ENCODE peak calls at places on chromosomes 4 and X, in four cellular contexts. S, F, L and W are unnamed samples.

GRCh38 chr4:117327491-117327890 is 242.1 kb upstream of the TRAM1L1 start:
- DNase-seq in S (no peak), F (no peak), L (no peak), W (no peak)

GRCh38 chr4:112099701-112100289 is 45.5 kb upstream of the FAM241A start:
- DNase-seq in S (peak; percentile 27), F (peak; percentile 51), L (peak; percentile 57), W (peak; percentile 52)

GRCh38 chrX:39907964-39908616 is 189.7 kb downstream of the BCOR start:
- DNase-seq in S (no peak), F (no peak), L (peak; percentile 61), W (peak; percentile 30)

GRCh38 chr4:38308728-38309315 is 348.6 kb downstream of the PTTG2 start:
- DNase-seq in S (no peak), F (no peak), L (no peak), W (no peak)

GRCh38 chrX:122878269-122878668 is 305.8 kb upstream of the GRIA3 start:
- DNase-seq in S (no peak), F (no peak), L (no peak), W (no peak)

GRCh38 chrX:150897371-150898319 is 823 bp downstream of the CD99L2 start:
- DNase-seq in S (no peak), F (peak; percentile 41), L (no peak), W (peak; percentile 34)

GRCh38 chrX:109294097-109294815 is 187.6 kb downstream of the GUCY2F start:
- DNase-seq in S (no peak), F (no peak), L (no peak), W (no peak)

GRCh38 chrX:45749375-45749774 is 548.7 kb upstream of the DIPK2B start:
- DNase-seq in S (no peak), F (no peak), L (no peak), W (no peak)

GRCh38 chr4:38080575-38080974 is 120.4 kb downstream of the PTTG2 start:
- DNase-seq in S (no peak), F (no peak), L (no peak), W (no peak)

GRCh38 chrX:153333821-153334653 is at the start of gene ZNF275:
- DNase-seq in S (no peak), F (peak; percentile 85), L (peak; percentile 29), W (peak; percentile 94)

GRCh38 chr4:11632488-11632887 is 203.8 kb upstream of the HS3ST1 start:
- DNase-seq in S (no peak), F (no peak), L (no peak), W (no peak)

GRCh38 chr4:85994576-85994975 is 365.3 kb downstream of the MAPK10 start:
- DNase-seq in S (no peak), F (no peak), L (no peak), W (no peak)

GRCh38 chr4:92235741-92236140 is 68.0 kb upstream of the GRID2 start:
- DNase-seq in S (no peak), F (no peak), L (no peak), W (no peak)

GRCh38 chr4:149973181-149973580 is 105.1 kb upstream of the DCLK2 start:
- DNase-seq in S (no peak), F (no peak), L (no peak), W (no peak)

GRCh38 chrX:73765776-73766465 is 202.9 kb downstream of the CHIC1 start:
- DNase-seq in S (no peak), F (no peak), L (no peak), W (no peak)

GRCh38 chr4:77917075-77917474 is 54.4 kb downstream of the MRPL1 start:
- DNase-seq in S (no peak), F (no peak), L (no peak), W (no peak)

GRCh38 chrX:31499120-31499519 is 427.3 kb upstream of the FTHL17 start:
- DNase-seq in S (no peak), F (no peak), L (no peak), W (no peak)
- TF ChIP-seq SMC3 in S (no peak), F (no peak), L (no peak), W (no peak)

DNA sequence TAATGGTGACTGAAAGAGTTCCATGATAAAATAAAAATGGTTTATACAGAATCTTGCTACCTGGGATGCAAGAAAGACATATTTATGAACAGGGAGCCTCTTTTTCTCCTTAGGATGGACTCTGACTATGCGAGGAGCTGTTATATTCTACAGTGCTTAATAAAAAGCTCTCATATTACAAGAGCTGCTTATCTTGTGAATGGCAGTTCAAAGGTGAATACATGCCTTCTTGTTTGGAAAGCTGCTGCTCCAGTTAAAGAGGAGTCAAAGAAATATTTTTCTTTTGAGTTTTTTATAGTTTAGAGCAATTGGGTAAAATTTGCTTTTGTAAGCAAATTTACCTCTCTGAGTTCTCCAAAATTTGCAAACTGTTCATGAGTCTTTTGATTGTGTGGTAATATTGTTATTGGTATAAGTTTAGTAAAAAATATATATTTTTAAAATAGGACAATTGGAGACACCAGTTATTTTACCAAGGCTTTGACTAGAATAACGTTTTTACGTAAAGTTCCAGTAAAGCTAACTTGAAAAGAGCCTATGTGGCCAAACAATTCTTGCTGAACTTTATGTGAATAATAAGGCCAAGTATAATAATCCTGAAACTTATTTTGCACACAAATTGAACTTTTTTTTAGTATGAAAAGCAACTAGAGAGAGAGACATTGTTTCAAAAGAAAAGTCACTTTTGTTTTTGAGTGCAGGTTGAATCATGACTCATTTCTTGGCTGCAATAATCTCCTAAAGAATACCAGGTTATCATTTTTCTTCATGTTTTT is 56.8 kb downstream of the UGT2B10 start:
- DNase-seq in S (no peak), F (peak; percentile 18), L (peak; percentile 89), W (no peak)
- TF ChIP-seq GABPA in S (no peak), F (no peak), L (no peak), W (no peak)

GRCh38 chrX:132482632-132483031 is 6.2 kb downstream of the MBNL3 start:
- DNase-seq in S (no peak), F (no peak), L (peak; percentile 83), W (no peak)
- TF ChIP-seq SMC3 in S (no peak), F (no peak), L (no peak), W (no peak)

GRCh38 chr4:74056114-74056857 is 17.8 kb upstream of the CXCL3 start:
- DNase-seq in S (no peak), F (peak; percentile 78), L (no peak), W (no peak)
- TF ChIP-seq GABPA in S (no peak), F (peak; percentile 71), L (no peak), W (no peak)

GRCh38 chr4:1490906-1491629 is 84.8 kb upstream of the NKX1-1 start:
- DNase-seq in S (no peak), F (no peak), L (no peak), W (peak; percentile 65)
- TF ChIP-seq SMC3 in S (no peak), F (no peak), L (no peak), W (no peak)

GRCh38 chrX:8846271-8846670 is 45.1 kb upstream of the FAM9A start:
- DNase-seq in S (no peak), F (no peak), L (no peak), W (no peak)
- TF ChIP-seq GABPA in S (no peak), F (no peak), L (no peak), W (no peak)